ENCODE peak calls at places on chromosome 7, in five cellular contexts. U is mucosa of gallbladder, X is ELR, J is iPS DF 6.9, B is T-cell. V is an unnamed sample.

GRCh38 chr7:28024786-28025334 is 155.7 kb downstream of the JAZF1 start:
- DNase-seq in J (no peak), X (no peak), B (no peak), U (no peak), V (no peak)

GRCh38 chr7:11373546-11374142 is 400.0 kb downstream of the PHF14 start:
- DNase-seq in X (peak), J (no peak), U (no peak), B (no peak), V (no peak)

GRCh38 chr7:23260371-23260770 is 13.8 kb downstream of the GPNMB start:
- DNase-seq in B (no peak), U (no peak), X (no peak), J (no peak), V (no peak)

GRCh38 chr7:78438433-78438832 is 639.9 kb downstream of the PHTF2 start:
- DNase-seq in B (no peak), U (no peak), J (no peak), X (no peak), V (no peak)

GRCh38 chr7:18212788-18213187 is 185.1 kb upstream of the PRPS1L1 start:
- DNase-seq in J (no peak), B (no peak), U (no peak), X (no peak), V (no peak)

GRCh38 chr7:42431873-42432272 is 194.9 kb upstream of the GLI3 start:
- DNase-seq in B (no peak), J (no peak), U (no peak), X (no peak), V (no peak)

GRCh38 chr7:44258865-44259546 is 58.2 kb downstream of the YKT6 start:
- DNase-seq in U (no peak), X (no peak), J (no peak), B (no peak), V (no peak)

GRCh38 chr7:155296788-155297516 is 726 bp upstream of the INSIG1 start:
- DNase-seq in U (peak), B (peak), X (peak), J (no peak), V (no peak)

GRCh38 chr7:149741629-149742028 is 31.8 kb downstream of the ZNF467 start:
- DNase-seq in U (no peak), B (no peak), J (no peak), X (peak), V (no peak)

GRCh38 chr7:157397751-157398691 is 61.2 kb downstream of the DNAJB6 start:
- DNase-seq in J (no peak), B (no peak), U (peak), X (peak), V (no peak)

GRCh38 chr7:46291601-46292150 is 370.6 kb upstream of the IGFBP3 start:
- DNase-seq in U (no peak), X (peak), B (no peak), J (no peak), V (no peak)

V was measured in memory B cell.